ENCODE peak calls at places on chromosomes 13 and 19, in seven cellular contexts. One of them, this sample, is unnamed.
A peak's percentile ranks its signal among the peaks of the same experiment; 100 is the strongest.

GRCh38 chr19:34556500-34556899 is 74.9 kb downstream of the WTIP start:
- DNase-seq in fibroblast of the aortic adventitia: peak; percentile 63
- DNase-seq in iPS DF 19.7: no peak
- DNase-seq in PC-3: peak; percentile 30
- DNase-seq in kidney tubule cell: peak; percentile 7
- DNase-seq in fibroblast of lung: no peak
- DNase-seq in lower leg skin: no peak
- DNase-seq in this sample: no peak

GRCh38 chr13:74039667-74040066 is 94.5 kb downstream of the KLF12 start:
- DNase-seq in iPS DF 19.7: no peak
- DNase-seq in kidney tubule cell: no peak
- DNase-seq in lower leg skin: no peak
- DNase-seq in fibroblast of lung: no peak
- DNase-seq in fibroblast of the aortic adventitia: no peak
- DNase-seq in PC-3: no peak
- DNase-seq in this sample: no peak

GRCh38 chr19:31160346-31160926 is 188.8 kb downstream of the TSHZ3 start:
- DNase-seq in kidney tubule cell: no peak
- DNase-seq in PC-3: no peak
- DNase-seq in fibroblast of the aortic adventitia: peak; percentile 26
- DNase-seq in lower leg skin: no peak
- DNase-seq in iPS DF 19.7: no peak
- DNase-seq in fibroblast of lung: peak; percentile 65
- DNase-seq in this sample: no peak

GRCh38 chr19:31831421-31831820 is 482.2 kb upstream of the TSHZ3 start:
- DNase-seq in iPS DF 19.7: no peak
- DNase-seq in fibroblast of the aortic adventitia: no peak
- DNase-seq in kidney tubule cell: no peak
- DNase-seq in fibroblast of lung: no peak
- DNase-seq in lower leg skin: no peak
- DNase-seq in PC-3: no peak
- DNase-seq in this sample: no peak

GRCh38 chr19:45865269-45865948 is 1.3 kb downstream of the FOXA3 start:
- DNase-seq in fibroblast of lung: no peak
- DNase-seq in kidney tubule cell: no peak
- DNase-seq in fibroblast of the aortic adventitia: no peak
- DNase-seq in PC-3: no peak
- DNase-seq in iPS DF 19.7: no peak
- DNase-seq in lower leg skin: no peak
- DNase-seq in this sample: no peak

GRCh38 chr13:78241278-78241919 is 322.8 kb upstream of the EDNRB start:
- DNase-seq in kidney tubule cell: peak; percentile 43
- DNase-seq in fibroblast of lung: peak; percentile 12
- DNase-seq in lower leg skin: no peak
- DNase-seq in iPS DF 19.7: no peak
- DNase-seq in fibroblast of the aortic adventitia: peak; percentile 26
- DNase-seq in PC-3: peak; percentile 51
- DNase-seq in this sample: no peak

GRCh38 chr13:47144782-47145181 is 247.9 kb upstream of the HTR2A start:
- DNase-seq in fibroblast of the aortic adventitia: no peak
- DNase-seq in fibroblast of lung: no peak
- DNase-seq in PC-3: no peak
- DNase-seq in kidney tubule cell: no peak
- DNase-seq in lower leg skin: no peak
- DNase-seq in iPS DF 19.7: no peak
- DNase-seq in this sample: no peak

GRCh38 chr13:21637296-21637695 is 33.3 kb upstream of the MICU2 start:
- DNase-seq in lower leg skin: no peak
- DNase-seq in fibroblast of the aortic adventitia: peak; percentile 10
- DNase-seq in kidney tubule cell: peak; percentile 98
- DNase-seq in fibroblast of lung: peak; percentile 77
- DNase-seq in iPS DF 19.7: no peak
- DNase-seq in PC-3: peak; percentile 96
- DNase-seq in this sample: no peak

GRCh38 chr13:94251801-94252200 is 227.7 kb downstream of the DCT start:
- DNase-seq in fibroblast of lung: peak; percentile 77
- DNase-seq in PC-3: no peak
- DNase-seq in fibroblast of the aortic adventitia: peak; percentile 67
- DNase-seq in iPS DF 19.7: no peak
- DNase-seq in lower leg skin: no peak
- DNase-seq in kidney tubule cell: peak; percentile 76
- DNase-seq in this sample: no peak

This sample was measured in tibial nerve.